ENCODE peak calls at places on chromosomes 12 and 14, in seven cellular contexts. V is progenitor cell of endocrine pancreas, S is lower lobe of right lung, J is GM13977, X is AG09319, Q is AG09309, B is HFF-Myc. R is an unnamed sample.
A peak's percentile ranks its signal among the peaks of the same experiment; 100 is the strongest.

GRCh38 chr12:54164402-54165145 is 24.2 kb downstream of the SMUG1 start:
- DNase-seq in S (no peak), J (no peak), B (no peak), Q (no peak), X (no peak), V (no peak), R (no peak)

GRCh38 chr14:90534091-90534837 is 137.4 kb downstream of the CALM1 start:
- DNase-seq in S (peak; percentile 55), X (no peak), J (no peak), Q (no peak), B (no peak), V (no peak), R (no peak)

GRCh38 chr14:91892918-91893527 is 25.7 kb upstream of the TC2N start:
- DNase-seq in J (peak; percentile 50), V (no peak), S (no peak), Q (no peak), B (no peak), X (no peak), R (no peak)

GRCh38 chr12:90899456-90900182 is 55.4 kb downstream of the CCER1 start:
- DNase-seq in B (no peak), J (no peak), Q (no peak), X (no peak), V (no peak), S (no peak), R (no peak)

GRCh38 chr14:79337761-79338160 is 873.5 kb downstream of the DIO2 start:
- DNase-seq in B (no peak), J (no peak), S (no peak), X (no peak), V (no peak), Q (no peak), R (no peak)

GRCh38 chr12:14874882-14875281 is 10.8 kb downstream of the MGP start:
- DNase-seq in Q (no peak), V (no peak), S (no peak), X (no peak), B (no peak), J (no peak), R (no peak)

GRCh38 chr12:3161861-3162260 is 84.7 kb downstream of the TSPAN9 start:
- DNase-seq in X (no peak), S (no peak), B (no peak), Q (no peak), V (no peak), J (no peak), R (no peak)

GRCh38 chr14:58555647-58556046 is 82.1 kb upstream of the DACT1 start:
- DNase-seq in V (no peak), Q (no peak), B (no peak), J (no peak), S (no peak), X (no peak), R (no peak)

GRCh38 chr12:2475984-2476383 is 318.8 kb upstream of the FKBP4 start:
- DNase-seq in B (no peak), J (no peak), Q (no peak), S (no peak), V (no peak), X (no peak), R (no peak)

GRCh38 chr12:104467346-104467837 is 10.6 kb downstream of the CHST11 start:
- DNase-seq in B (no peak), Q (no peak), V (no peak), S (no peak), X (no peak), J (no peak), R (no peak)

GRCh38 chr14:99936056-99936455 is 129.2 kb upstream of the EVL start:
- DNase-seq in S (no peak), V (no peak), J (no peak), X (no peak), Q (no peak), B (no peak), R (no peak)

GRCh38 chr12:27024291-27024690 is 1.9 kb downstream of the MED21 start:
- DNase-seq in X (no peak), J (no peak), Q (no peak), V (no peak), B (no peak), S (no peak), R (no peak)

GRCh38 chr14:100239200-100239839 is 376 bp downstream of the YY1 start:
- DNase-seq in B (no peak), Q (no peak), V (peak; percentile 25), S (peak; percentile 64), X (no peak), J (no peak), R (no peak)

GRCh38 chr14:91171291-91171690 is 57.4 kb downstream of the DGLUCY start:
- DNase-seq in J (no peak), X (no peak), B (no peak), V (no peak), Q (no peak), S (no peak), R (no peak)

GRCh38 chr12:109930028-109930800 is 30.1 kb downstream of the TCHP start:
- DNase-seq in V (no peak), J (no peak), X (no peak), B (no peak), S (no peak), Q (no peak), R (no peak)

GRCh38 chr12:53252349-53252916 is 15.7 kb upstream of the ESPL1 start:
- DNase-seq in J (no peak), X (no peak), S (peak; percentile 68), Q (no peak), V (no peak), B (no peak), R (no peak)

GRCh38 chr14:95440951-95441350 is 75.5 kb downstream of the SYNE3 start:
- DNase-seq in J (no peak), B (no peak), S (no peak), X (no peak), Q (no peak), V (no peak), R (no peak)

GRCh38 chr14:92895352-92895878 is 27.5 kb upstream of the CHGA start:
- DNase-seq in V (no peak), Q (no peak), J (no peak), S (no peak), B (no peak), X (no peak), R (no peak)

GRCh38 chr14:24334431-24335271 is at the start of gene ADCY4:
- DNase-seq in S (peak; percentile 66), V (no peak), J (no peak), Q (no peak), X (no peak), B (no peak), R (no peak)

GRCh38 chr14:93903342-93904184 is 23.6 kb upstream of the FAM181A start:
- DNase-seq in V (no peak), J (no peak), S (no peak), X (no peak), Q (no peak), B (no peak), R (no peak)
- TF ChIP-seq CTCF in V (peak; percentile 64), J (peak; percentile 49), S (peak; percentile 29), X (peak; percentile 33), Q (peak; percentile 34), B (peak; percentile 36), R (no peak)

GRCh38 chr14:67833403-67833802 is 13.8 kb downstream of the RAD51B start:
- DNase-seq in X (no peak), B (no peak), V (no peak), J (no peak), Q (no peak), S (no peak), R (no peak)

GRCh38 chr14:67835596-67835995 is 16.0 kb downstream of the RAD51B start:
- DNase-seq in V (no peak), B (no peak), S (no peak), J (no peak), Q (no peak), X (no peak), R (no peak)

GRCh38 chr14:67831122-67831521 is 11.5 kb downstream of the RAD51B start:
- DNase-seq in Q (no peak), V (no peak), J (no peak), X (no peak), S (no peak), B (no peak), R (no peak)

DNA sequence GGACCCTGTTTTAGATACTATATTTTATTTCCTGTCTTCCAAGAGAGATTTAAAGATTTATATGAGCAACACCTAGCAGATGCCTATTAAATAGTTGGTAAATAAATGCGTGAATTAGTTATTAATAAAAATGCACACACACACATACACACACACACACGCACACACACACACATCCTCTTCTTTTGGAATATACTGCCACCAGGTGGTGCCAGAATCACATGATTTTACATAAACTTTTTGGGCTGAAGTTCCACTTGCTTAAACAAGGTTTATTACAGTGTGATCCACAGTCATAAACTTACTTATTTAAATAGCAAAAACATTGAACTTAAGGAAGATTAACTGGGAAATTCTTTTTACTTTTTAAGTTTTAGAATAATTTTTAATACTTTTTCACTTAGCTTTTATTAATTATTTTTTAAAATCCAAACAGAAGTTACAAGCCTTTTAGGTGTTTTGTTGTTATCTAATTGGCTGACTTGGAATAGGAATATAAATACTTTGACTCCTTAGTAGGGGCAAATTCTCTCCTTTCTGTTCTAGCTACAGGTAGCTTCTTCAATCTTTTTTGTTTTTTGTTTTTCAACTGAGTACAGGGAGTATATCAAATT is 17.5 kb downstream of the RAD51B start:
- DNase-seq in Q (peak; percentile 61), V (no peak), B (peak; percentile 67), S (no peak), J (no peak), X (peak; percentile 45), R (peak; percentile 51)
- TF ChIP-seq CTCF in Q (peak; percentile 64), V (peak; percentile 75), B (peak; percentile 53), S (peak; percentile 50), J (peak; percentile 79), X (peak; percentile 64), R (no peak)

GRCh38 chr14:63045234-63045611 is at the start of gene KCNH5:
- DNase-seq in B (no peak), Q (no peak), V (peak; percentile 73), S (peak; percentile 46), J (peak; percentile 57), X (no peak), R (no peak)

DNA sequence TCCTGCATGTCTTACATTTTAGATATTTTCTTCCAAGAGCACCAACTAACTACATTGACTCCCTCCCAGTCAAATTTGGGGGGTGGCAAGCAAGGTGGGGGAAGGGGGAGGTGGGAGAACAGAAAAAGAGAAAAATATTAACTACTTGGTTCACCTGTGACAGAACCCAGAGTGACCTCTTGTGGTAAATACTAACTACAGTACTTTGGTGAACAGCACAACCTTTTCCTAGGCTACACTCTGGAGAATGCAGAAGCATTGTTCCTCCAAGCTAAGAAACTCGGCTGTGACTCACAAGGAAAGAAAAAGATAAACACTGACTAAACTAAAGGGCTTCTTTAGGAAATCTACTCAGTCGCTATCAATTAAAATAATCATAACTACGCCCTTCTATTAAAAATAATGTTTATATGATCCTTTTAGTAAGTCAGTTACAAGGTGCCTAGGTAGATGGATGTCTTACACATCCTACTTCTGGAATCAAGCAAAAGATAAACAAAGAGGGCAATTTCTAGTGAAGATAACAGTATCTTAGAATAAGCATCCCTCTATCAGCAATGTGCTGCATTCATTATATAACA is 5.4 kb downstream of the KCNH5 start:
- DNase-seq in V (no peak), S (no peak), J (no peak), X (no peak), Q (no peak), B (no peak), R (no peak)
- TF ChIP-seq CTCF in V (peak; percentile 82), S (peak; percentile 25), J (peak; percentile 32), X (no peak), Q (no peak), B (peak; percentile 7), R (no peak)

DNA sequence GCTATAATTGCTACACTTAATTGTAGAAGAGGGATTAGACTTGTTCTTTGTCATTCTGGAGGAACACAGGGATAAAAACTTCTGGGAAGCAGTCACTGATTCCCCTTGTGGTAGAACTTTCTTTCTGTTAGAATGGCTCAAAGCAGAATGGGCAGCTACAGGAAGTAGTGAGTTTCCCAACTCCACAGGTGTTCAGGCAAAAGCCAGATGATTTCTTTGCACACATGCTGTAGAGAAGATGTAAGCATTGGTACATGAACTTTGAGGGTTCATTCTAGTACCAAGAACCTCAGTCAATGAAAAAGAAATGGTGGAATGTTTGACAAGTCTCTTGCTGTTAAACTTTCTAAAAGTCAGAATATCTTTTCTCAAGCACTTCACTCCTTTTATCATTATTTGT is 4.3 kb downstream of the NDUFA9 start:
- DNase-seq in X (no peak), S (no peak), Q (no peak), B (no peak), V (no peak), J (no peak), R (no peak)
- TF ChIP-seq CTCF in X (no peak), S (no peak), Q (no peak), B (no peak), V (no peak), J (no peak), R (no peak)